ENCODE peak calls at places on chromosomes 5 and 9, in eight cellular contexts. N is HCT116, U is neural progenitor cell, G is GM23338, C is PC-3, S is OCI-LY7, Z is GM23248, F is MM.1S. P is an unnamed sample.

GRCh38 chr5:164335837-164336236 is 830.4 kb downstream of the MAT2B start:
- DNase-seq in N (no peak), U (no peak), G (no peak), C (peak; percentile 60), S (no peak), Z (peak; percentile 46), F (no peak), P (no peak)

GRCh38 chr9:93567271-93567959 is 9.0 kb upstream of the PHF2 start:
- DNase-seq in N (no peak), U (peak; percentile 39), G (no peak), C (no peak), S (peak; percentile 22), Z (peak; percentile 33), F (no peak), P (no peak)

GRCh38 chr5:172641359-172642045 is 439 bp downstream of the NEURL1B start:
- DNase-seq in N (no peak), U (peak; percentile 68), G (peak; percentile 70), C (no peak), S (peak; percentile 7), Z (no peak), F (no peak), P (no peak)

GRCh38 chr5:140591747-140592372 is 27.2 kb downstream of the SLC35A4 start:
- DNase-seq in N (no peak), U (no peak), G (no peak), C (peak; percentile 20), S (no peak), Z (peak; percentile 79), F (no peak), P (no peak)

GRCh38 chr5:120199559-120199958 is 264.5 kb upstream of the PRR16 start:
- DNase-seq in N (no peak), U (no peak), G (no peak), C (no peak), S (no peak), Z (no peak), F (no peak), P (no peak)

GRCh38 chr9:132673355-132673754 is 3.1 kb downstream of the GTF3C4 start:
- DNase-seq in N (no peak), U (peak; percentile 30), G (peak; percentile 63), C (peak; percentile 70), S (peak; percentile 47), Z (peak; percentile 82), F (no peak), P (peak; percentile 60)

GRCh38 chr9:84669293-84670105 is at the start of gene NTRK2:
- DNase-seq in N (no peak), U (peak; percentile 69), G (peak; percentile 64), C (no peak), S (no peak), Z (peak; percentile 62), F (peak; percentile 75), P (peak; percentile 36)

GRCh38 chr5:10866913-10867312 is 105.9 kb upstream of the DAP start:
- DNase-seq in N (no peak), U (peak; percentile 33), G (peak; percentile 65), C (peak; percentile 45), S (no peak), Z (no peak), F (no peak), P (no peak)

DNA sequence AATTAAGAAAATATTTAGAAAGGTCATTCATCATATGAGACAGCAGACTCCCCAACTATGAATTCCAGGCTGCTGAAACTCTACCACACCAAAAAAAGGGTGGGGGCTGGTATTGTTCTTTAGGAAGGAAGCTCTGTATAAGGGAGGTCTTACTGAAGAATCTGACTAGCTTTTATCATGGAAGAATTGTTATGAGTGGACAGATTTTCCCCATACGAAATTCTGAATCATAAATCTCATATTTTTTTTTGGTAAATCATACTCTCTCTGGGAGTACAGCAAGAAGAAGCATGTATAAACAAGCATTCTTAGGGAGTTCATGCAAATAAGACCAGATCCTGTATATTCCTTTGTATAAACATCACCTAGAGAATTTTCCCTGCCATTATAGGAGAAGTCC is 220.0 kb downstream of the SLC12A2 start:
- DNase-seq in N (no peak), U (no peak), G (no peak), C (no peak), S (no peak), Z (no peak), F (no peak), P (no peak)
- TF ChIP-seq EZH2phosphoT487 in N (no peak), U (no peak), G (no peak), C (no peak), S (no peak), Z (no peak), F (no peak), P (no peak)

DNA sequence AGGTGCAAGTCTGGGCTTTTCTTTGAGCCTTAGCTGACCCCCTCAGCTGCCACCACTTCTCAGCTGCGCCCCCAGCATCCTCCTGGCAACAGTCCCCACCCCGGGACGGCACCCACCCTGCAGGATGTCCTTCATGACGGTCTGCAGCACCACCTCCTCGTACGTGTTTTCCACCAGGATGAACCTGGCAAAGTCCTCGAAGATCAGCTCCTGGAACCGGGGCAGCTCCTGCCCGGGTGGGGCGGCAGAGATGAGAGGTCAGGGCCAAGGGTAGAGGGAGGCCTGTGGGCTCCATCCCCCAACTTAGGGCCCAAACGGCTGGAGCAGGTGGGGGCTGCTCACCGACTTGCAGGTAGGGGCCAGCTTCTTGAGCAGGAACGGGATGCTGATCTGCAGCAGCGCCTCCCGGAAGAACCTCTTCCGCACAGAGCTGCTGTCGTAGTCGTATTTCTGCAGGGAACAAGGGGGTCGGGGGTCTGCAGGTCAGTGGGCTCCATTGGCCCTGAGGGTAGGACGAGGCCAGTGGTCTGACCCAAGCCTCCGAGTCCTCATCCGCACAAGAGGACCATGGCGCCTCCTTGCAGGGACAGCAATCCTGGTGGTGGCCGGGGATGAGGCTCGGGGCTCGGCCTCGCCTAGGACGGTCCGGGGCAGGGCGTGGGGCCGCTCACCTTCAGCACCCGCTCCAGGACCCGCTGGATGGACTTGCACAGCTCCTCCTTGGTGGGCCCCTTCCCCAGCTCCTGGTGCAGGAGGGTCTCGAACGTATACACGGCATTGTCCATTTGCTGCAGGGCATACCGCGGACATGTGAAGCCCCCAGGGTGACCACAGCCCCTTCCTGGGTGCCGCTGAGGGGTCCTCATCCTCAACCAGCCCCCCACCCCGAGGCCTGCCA is 56.7 kb downstream of the LRSAM1 start:
- DNase-seq in N (no peak), U (no peak), G (no peak), C (no peak), S (no peak), Z (no peak), F (no peak), P (no peak)
- H3K36me3 ChIP-seq in N (peaks cover 23% of the 10 kb centered on the region), U (no peaks in the 10 kb centered on the region), G (peaks cover 5% of the 10 kb centered on the region), C (peaks cover 18% of the 10 kb centered on the region), S (no peaks in the 10 kb centered on the region), Z (peaks cover 74% of the 10 kb centered on the region), F (no peaks in the 10 kb centered on the region), P (no peaks in the 10 kb centered on the region)

GRCh38 chr5:16935271-16936149 is 578 bp downstream of the MYO10 start:
- DNase-seq in N (no peak), U (no peak), G (peak; percentile 79), C (peak; percentile 75), S (no peak), Z (peak; percentile 70), F (no peak), P (peak; percentile 72)

GRCh38 chr5:16937023-16937379 is 913 bp upstream of the MYO10 start:
- DNase-seq in N (no peak), U (no peak), G (peak; percentile 17), C (peak; percentile 92), S (no peak), Z (peak; percentile 27), F (no peak), P (peak; percentile 79)

GRCh38 chr5:16937503-16938161 is 1.5 kb upstream of the MYO10 start:
- DNase-seq in N (no peak), U (no peak), G (no peak), C (no peak), S (no peak), Z (peak; percentile 21), F (no peak), P (no peak)

GRCh38 chr5:16934669-16935068 is 1.4 kb downstream of the MYO10 start:
- DNase-seq in N (no peak), U (peak; percentile 23), G (peak; percentile 17), C (peak; percentile 68), S (no peak), Z (peak; percentile 61), F (no peak), P (no peak)

DNA sequence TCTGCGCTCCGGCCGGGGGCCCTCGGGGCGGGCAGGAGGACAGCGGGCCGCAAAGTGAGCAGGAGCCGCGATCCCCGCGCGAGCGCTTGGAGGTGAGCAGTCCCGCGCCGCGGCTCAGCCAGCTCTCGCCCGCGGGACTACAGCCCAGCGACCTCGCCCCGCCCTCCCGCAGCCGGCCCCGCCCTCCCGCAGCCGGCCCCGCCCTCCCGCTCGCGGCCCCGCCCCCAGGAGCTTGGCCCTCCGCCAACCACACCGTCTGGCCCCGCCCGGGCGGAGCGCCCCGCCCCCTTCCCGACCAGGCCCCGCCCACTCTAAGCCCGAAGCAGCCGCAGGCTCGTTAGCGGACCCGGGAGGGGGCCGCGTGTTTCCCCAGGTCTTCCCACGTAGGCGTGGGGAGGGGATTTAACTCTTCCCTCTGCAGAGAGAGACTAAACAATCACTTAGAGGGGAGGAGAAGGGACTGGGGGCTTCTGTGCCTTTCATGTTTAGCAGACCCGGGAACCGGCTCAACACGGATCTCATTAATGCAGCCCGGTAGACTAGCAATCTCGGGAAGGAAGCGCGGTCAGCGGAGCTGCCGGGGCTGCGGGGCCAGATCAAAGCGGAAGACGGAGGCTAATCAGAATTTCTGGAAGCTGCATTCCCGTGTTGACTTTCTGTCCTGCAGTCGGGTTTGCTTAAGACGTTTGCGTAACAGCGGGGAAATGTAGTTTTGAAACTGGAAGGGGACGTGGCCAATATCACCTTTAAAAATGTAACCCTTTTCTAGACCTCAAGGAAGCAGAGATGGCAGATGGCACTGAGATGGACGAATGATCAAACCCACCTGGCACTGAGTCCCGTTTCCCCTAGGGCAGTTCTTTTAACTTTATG is at the start of gene MYO10:
- DNase-seq in N (no peak), U (peak; percentile 91), G (peak; percentile 81), C (peak; percentile 89), S (peak; percentile 65), Z (peak; percentile 93), F (no peak), P (peak; percentile 94)
- TF ChIP-seq EZH2phosphoT487 in N (no peak), U (no peak), G (no peak), C (no peak), S (no peak), Z (no peak), F (no peak), P (no peak)

GRCh38 chr9:128324401-128324800 is 1.8 kb downstream of the COQ4 start:
- DNase-seq in N (no peak), U (no peak), G (no peak), C (no peak), S (no peak), Z (no peak), F (no peak), P (no peak)

GRCh38 chr9:128323192-128323730 is 622 bp downstream of the COQ4 start:
- DNase-seq in N (no peak), U (no peak), G (no peak), C (no peak), S (no peak), Z (peak; percentile 74), F (no peak), P (no peak)

GRCh38 chr9:128322342-128323191 is at the start of the genes COQ4 and TRUB2:
- DNase-seq in N (peak; percentile 92), U (peak; percentile 96), G (peak; percentile 98), C (peak; percentile 89), S (peak; percentile 95), Z (peak; percentile 98), F (peak; percentile 94), P (peak; percentile 97)

GRCh38 chr9:128323786-128324185 is 1.1 kb downstream of the COQ4 start:
- DNase-seq in N (no peak), U (no peak), G (no peak), C (no peak), S (no peak), Z (no peak), F (no peak), P (no peak)

DNA sequence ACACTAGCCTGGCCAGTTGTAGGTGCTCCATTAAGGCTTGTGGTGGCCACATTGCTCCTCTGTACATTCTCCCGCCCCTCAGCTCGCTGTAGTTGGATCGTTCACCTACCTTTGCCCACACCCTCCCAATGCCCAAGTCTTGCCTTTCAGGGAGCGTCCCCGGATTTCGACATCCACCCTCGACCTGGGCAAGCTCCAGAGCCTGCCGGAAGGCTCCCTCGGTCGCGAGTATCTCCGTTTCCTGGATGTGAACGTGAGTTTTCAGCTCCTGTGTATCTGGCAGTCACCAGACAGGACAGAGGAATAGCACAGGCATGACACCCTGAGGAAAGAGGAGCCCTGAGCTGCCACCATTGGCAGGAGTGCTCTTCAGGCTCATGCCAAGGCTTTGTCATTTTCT is 3.0 kb downstream of the COQ4 start:
- DNase-seq in N (no peak), U (no peak), G (no peak), C (no peak), S (no peak), Z (no peak), F (no peak), P (no peak)
- H3K36me3 ChIP-seq in N (peaks cover 16% of the 10 kb centered on the region), U (no peaks in the 10 kb centered on the region), G (peaks cover 6% of the 10 kb centered on the region), C (peaks cover 4% of the 10 kb centered on the region), S (peaks cover 40% of the 10 kb centered on the region), Z (peaks cover 9% of the 10 kb centered on the region), F (no peaks in the 10 kb centered on the region), P (no peaks in the 10 kb centered on the region)

P was measured in hepatocyte.